ENCODE peak calls at places on chromosomes 16 and 17, in seven cellular contexts. F is dorsolateral prefrontal cortex, P is ascending aorta, N is tibial artery, S is esophagus muscularis mucosa, Q is foreskin fibroblast, X is GM06990. V is an unnamed sample.

GRCh38 chr16:82848013-82848412 is 221.2 kb downstream of the CDH13 start:
- DNase-seq in N (no peak), S (no peak), Q (no peak), F (no peak), X (no peak), P (no peak), V (no peak)

GRCh38 chr17:27956601-27957445 is 63.7 kb upstream of the LYRM9 start:
- DNase-seq in Q (no peak), X (no peak), N (no peak), S (no peak), F (peak), P (no peak), V (no peak)

GRCh38 chr16:76157629-76158028 is 119.6 kb upstream of the CNTNAP4 start:
- DNase-seq in S (no peak), X (no peak), P (no peak), Q (no peak), F (no peak), N (no peak), V (no peak)

GRCh38 chr16:87682852-87683399 is 80.6 kb downstream of the JPH3 start:
- DNase-seq in S (no peak), N (no peak), Q (no peak), P (no peak), F (no peak), X (no peak), V (no peak)

GRCh38 chr16:58614212-58614611 is 15.4 kb downstream of the CNOT1 start:
- DNase-seq in X (no peak), S (no peak), F (no peak), P (no peak), Q (peak), N (no peak), V (peak)

GRCh38 chr16:72317378-72317777 is 145.4 kb upstream of the PMFBP1 start:
- DNase-seq in N (no peak), P (no peak), Q (peak), X (no peak), F (no peak), S (no peak), V (peak)

GRCh38 chr17:49996495-49997255 is 1.7 kb upstream of the DLX3 start:
- DNase-seq in X (peak), S (no peak), F (peak), P (no peak), N (no peak), Q (no peak), V (peak)

GRCh38 chr17:4635823-4636375 is 5.6 kb downstream of the ALOX15 start:
- DNase-seq in P (peak), N (no peak), F (no peak), S (no peak), X (peak), Q (no peak), V (no peak)

GRCh38 chr17:62791235-62792121 is 16.6 kb downstream of the MARCHF10 start:
- DNase-seq in X (no peak), Q (peak), N (no peak), F (no peak), S (no peak), P (peak), V (peak)

GRCh38 chr17:78174332-78174869 is 6.0 kb downstream of the SYNGR2 start:
- DNase-seq in P (peak), Q (no peak), S (peak), F (peak), N (peak), X (no peak), V (no peak)

GRCh38 chr17:77453613-77454559 is 313.1 kb downstream of the SEC14L1 start:
- DNase-seq in P (peak), F (no peak), N (no peak), X (peak), Q (no peak), S (no peak), V (peak)

GRCh38 chr17:30234954-30235353 is 543 bp downstream of the SLC6A4 start:
- DNase-seq in N (no peak), X (peak), S (no peak), P (peak), Q (no peak), F (no peak), V (no peak)

GRCh38 chr17:66829883-66830282 is 5.0 kb upstream of the CACNG5 start:
- DNase-seq in S (no peak), N (no peak), Q (no peak), P (no peak), F (no peak), X (no peak), V (no peak)

GRCh38 chr17:67164298-67164697 is 80.7 kb downstream of the HELZ start:
- DNase-seq in P (no peak), S (no peak), X (no peak), Q (no peak), N (no peak), F (no peak), V (no peak)

GRCh38 chr17:45230410-45230786 is 8.7 kb downstream of the FMNL1 start:
- DNase-seq in S (no peak), Q (no peak), X (no peak), F (no peak), N (no peak), P (no peak), V (no peak)

GRCh38 chr17:3667366-3668278 is 756 bp downstream of the TAX1BP3 start:
- DNase-seq in N (peak), Q (peak), P (peak), X (no peak), F (peak), S (peak), V (peak)

GRCh38 chr17:63826468-63827001 is 696 bp upstream of the PSMC5 start:
- DNase-seq in F (no peak), N (no peak), Q (no peak), S (no peak), X (peak), P (peak), V (no peak)

GRCh38 chr17:62653002-62653830 is 25.7 kb downstream of the MRC2 start:
- DNase-seq in P (peak), S (no peak), F (no peak), X (peak), N (peak), Q (peak), V (peak)

GRCh38 chr16:53417011-53417410 is 17.3 kb upstream of the RBL2 start:
- DNase-seq in X (no peak), F (no peak), P (no peak), S (no peak), N (no peak), Q (no peak), V (peak)

GRCh38 chr16:70428178-70428998 is 10.5 kb downstream of the ST3GAL2 start:
- DNase-seq in N (peak), F (peak), S (peak), X (peak), Q (peak), P (peak), V (peak)

GRCh38 chr16:77344306-77344705 is 90.5 kb downstream of the ADAMTS18 start:
- DNase-seq in P (no peak), F (no peak), Q (no peak), X (no peak), S (no peak), N (no peak), V (no peak)

GRCh38 chr17:79788455-79788854 is 8.4 kb downstream of the CBX8 start:
- DNase-seq in S (no peak), Q (no peak), F (no peak), N (no peak), X (no peak), P (no peak), V (no peak)

GRCh38 chr17:79788989-79789942 is 7.6 kb downstream of the CBX8 start:
- DNase-seq in F (no peak), S (no peak), P (no peak), N (no peak), X (no peak), Q (no peak), V (no peak)

GRCh38 chr17:79791354-79792123 is 5.3 kb downstream of the CBX8 start:
- DNase-seq in Q (no peak), P (no peak), S (no peak), N (no peak), F (no peak), X (no peak), V (no peak)

GRCh38 chr17:79790805-79791353 is 6.0 kb downstream of the CBX8 start:
- DNase-seq in X (no peak), P (no peak), F (no peak), N (no peak), Q (no peak), S (no peak), V (no peak)

GRCh38 chr17:79789943-79790804 is 6.7 kb downstream of the CBX8 start:
- DNase-seq in F (no peak), N (no peak), S (no peak), X (peak), Q (no peak), P (no peak), V (no peak)
- TF ChIP-seq CTCF in F (peak), N (peak), S (peak), X (peak), Q (peak), P (peak), V (peak)

DNA sequence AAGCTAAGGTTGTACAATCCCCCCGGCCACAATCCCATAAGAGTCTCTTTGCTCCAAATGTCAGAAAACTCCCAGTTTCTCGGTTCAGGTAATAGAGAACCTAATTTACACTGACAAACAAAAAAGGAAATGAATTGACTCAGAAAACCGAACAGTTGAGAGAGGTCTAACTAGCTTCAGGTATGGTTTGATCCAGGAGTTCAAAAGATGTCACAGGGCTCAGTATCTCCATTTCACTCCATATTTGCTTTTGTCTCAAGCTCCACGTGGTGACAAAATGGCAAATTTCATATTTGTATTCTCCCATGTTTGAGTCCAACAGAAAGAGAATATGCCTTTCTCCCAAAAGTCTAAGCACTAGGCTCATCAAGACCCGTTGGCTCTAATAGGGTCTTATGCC is 117.4 kb downstream of the AXIN2 start:
- DNase-seq in N (no peak), X (no peak), F (no peak), S (no peak), P (no peak), Q (no peak), V (no peak)
- H3K4me3 ChIP-seq in N (no peak), X (no peak), F (no peak), S (no peak), P (no peak), Q (no peak), V (no peak)

DNA sequence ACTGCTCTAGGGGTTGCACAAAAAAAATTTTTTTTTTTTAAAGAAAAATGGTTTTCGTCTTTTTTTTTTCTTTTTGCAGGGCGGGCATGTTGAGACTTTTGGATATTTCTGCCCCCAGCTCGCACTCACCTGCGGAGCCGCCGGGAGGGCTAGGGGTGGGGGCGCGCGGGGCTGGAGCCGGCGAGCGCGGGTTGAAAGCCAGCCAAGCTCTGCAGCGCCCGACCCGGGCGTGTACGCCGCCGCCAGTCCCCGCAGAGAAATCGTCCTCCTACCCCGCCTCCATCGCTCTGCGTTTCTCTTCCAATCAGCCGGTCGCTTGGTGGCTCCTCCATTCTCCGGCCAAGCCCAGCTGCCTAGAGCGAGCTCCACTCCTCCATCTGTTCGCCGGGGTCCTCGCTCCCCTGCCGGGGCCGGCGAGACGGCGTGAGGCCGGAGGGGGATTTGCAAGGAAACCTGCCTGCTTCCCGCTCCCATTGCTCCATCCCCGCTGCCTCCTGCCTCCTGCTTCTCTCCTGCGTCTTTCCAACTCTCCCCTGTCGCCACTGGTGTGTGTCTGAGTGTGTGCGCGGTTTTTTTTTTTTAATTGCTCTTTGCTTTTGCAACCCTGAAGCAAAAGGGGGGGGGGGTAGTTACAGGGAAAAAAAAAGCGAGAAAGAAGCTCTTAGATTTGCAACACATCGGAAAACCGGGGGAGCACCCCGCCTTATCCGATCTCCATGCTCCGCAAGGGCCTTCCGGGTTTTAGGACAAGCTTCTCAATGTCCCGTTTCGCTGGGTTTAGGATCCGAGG is 1.8 kb upstream of the UBTF start:
- DNase-seq in N (peak), X (peak), S (peak), F (peak), P (peak), Q (peak), V (peak)
- TF ChIP-seq CTCF in N (no peak), X (peak), S (no peak), F (no peak), P (no peak), Q (no peak), V (no peak)

GRCh38 chr16:67429799-67430503 is 970 bp upstream of the HSD11B2 start:
- DNase-seq in F (no peak), S (no peak), N (no peak), P (no peak), Q (no peak), X (no peak), V (no peak)
- H3K4me3 ChIP-seq in F (peak), S (peak), N (peak), P (peak), Q (peak), X (no peak), V (peak)

DNA sequence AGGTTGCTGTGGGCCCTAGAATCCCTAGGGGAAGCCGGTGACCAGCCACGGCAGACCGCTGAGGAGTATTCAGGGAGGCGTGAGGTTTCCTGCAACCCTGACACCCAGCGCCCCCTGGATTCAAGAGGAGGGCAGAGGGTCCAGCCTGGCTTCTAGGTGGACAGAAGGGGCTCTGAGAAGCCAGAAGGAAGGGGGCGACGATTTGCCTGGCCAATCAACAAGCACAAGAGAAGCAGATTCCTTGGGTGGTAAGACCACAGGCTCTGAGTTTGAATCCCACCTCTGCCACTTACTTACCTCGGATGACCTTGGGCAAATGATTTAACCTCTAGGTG is 10.4 kb upstream of the GINS2 start:
- DNase-seq in N (no peak), P (no peak), X (no peak), F (no peak), Q (no peak), S (no peak), V (no peak)
- TF ChIP-seq CTCF in N (no peak), P (no peak), X (no peak), F (no peak), Q (no peak), S (no peak), V (no peak)

DNA sequence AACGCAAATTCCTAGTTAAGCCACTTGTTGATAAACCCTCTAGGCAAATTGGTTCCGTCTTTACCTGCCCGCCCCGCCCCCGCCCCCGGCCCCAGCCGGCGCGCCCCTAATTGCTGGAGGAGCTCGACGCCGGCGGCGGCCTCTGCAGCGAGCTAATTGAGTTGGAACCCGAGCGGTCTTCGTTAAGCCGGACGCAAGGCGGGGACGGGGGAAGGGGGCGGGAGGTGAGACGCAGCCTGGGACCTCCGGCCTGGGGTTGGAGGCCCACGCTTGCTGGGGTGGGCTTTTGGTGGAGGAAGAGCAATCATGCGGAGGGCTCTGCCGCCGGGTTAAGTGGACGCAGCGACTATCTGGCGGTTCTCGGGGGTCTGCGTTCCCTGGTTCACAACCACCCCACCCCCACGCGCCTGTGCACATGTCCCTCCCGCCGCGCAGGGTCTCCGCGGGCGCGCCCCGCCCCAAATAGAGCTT is 12.7 kb upstream of the FOXF1 start:
- DNase-seq in F (no peak), X (no peak), N (no peak), S (no peak), P (no peak), Q (no peak), V (no peak)
- H3K4me3 ChIP-seq in F (no peak), X (no peak), N (no peak), S (peak), P (no peak), Q (no peak), V (peak)

DNA sequence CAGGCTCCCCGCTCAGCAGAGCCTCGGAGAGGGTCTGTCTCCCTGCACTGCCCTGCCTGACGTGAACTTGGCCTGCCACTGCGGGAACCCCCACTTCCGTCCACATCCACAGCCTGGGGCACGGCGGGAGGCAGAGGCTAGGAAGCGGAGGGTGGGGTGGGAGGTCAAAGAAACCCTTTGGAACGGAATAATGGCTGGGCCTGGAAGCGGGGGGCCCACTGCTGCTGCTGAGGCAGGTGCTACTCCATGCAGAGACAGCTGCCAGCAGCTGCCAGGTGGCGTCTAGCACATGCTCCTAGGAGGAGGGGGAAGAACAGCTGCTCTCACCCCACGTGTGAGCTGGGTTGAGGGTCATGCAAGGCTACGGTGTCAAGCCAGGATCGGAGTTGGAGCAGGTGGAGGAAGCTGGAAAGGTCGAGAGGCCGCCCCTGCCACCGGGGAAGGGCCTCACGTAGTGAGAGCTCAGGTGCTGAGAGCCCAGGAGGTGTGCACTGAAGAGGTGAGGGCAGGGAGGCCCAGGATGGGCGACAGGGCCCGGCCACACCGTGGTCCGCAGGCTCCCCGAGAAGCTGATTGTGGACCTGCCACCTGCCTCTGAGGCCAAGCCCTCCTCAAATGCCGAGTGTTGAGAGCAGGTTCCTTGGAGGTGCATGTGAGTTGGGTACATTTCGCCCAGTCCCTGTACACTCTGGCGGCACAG is 9.8 kb downstream of the FSCN2 start:
- DNase-seq in P (no peak), S (no peak), F (no peak), Q (no peak), N (no peak), X (no peak), V (no peak)
- TF ChIP-seq CTCF in P (no peak), S (no peak), F (no peak), Q (no peak), N (no peak), X (no peak), V (no peak)

GRCh38 chr16:5032748-5033167 is 977 bp downstream of the NAGPA start:
- DNase-seq in X (no peak), F (peak), S (no peak), P (no peak), N (no peak), Q (no peak), V (no peak)
- H3K4me3 ChIP-seq in X (peak), F (peak), S (peak), P (peak), N (peak), Q (peak), V (peak)

GRCh38 chr16:26731729-26732128 is 335.0 kb upstream of the C16orf82 start:
- DNase-seq in P (no peak), F (no peak), X (no peak), Q (no peak), S (no peak), N (no peak), V (no peak)

GRCh38 chr16:26729917-26730541 is 336.7 kb upstream of the C16orf82 start:
- DNase-seq in X (no peak), S (no peak), N (no peak), Q (no peak), P (no peak), F (peak), V (no peak)

GRCh38 chr16:26727801-26728200 is 338.9 kb upstream of the C16orf82 start:
- DNase-seq in F (no peak), Q (no peak), N (no peak), S (no peak), X (no peak), P (no peak), V (no peak)
- TF ChIP-seq CTCF in F (no peak), Q (no peak), N (no peak), S (no peak), X (no peak), P (no peak), V (no peak)

GRCh38 chr17:1474402-1475189 is 17.9 kb downstream of the MYO1C start:
- DNase-seq in Q (no peak), S (no peak), F (no peak), X (peak), N (no peak), P (no peak), V (no peak)

GRCh38 chr17:1471490-1471889 is 15.5 kb upstream of the CRK start:
- DNase-seq in X (no peak), Q (no peak), S (no peak), N (no peak), F (no peak), P (no peak), V (no peak)

GRCh38 chr17:1471931-1472727 is 16.1 kb upstream of the CRK start:
- DNase-seq in N (no peak), P (no peak), F (no peak), S (no peak), X (no peak), Q (no peak), V (no peak)

GRCh38 chr17:1473841-1474240 is 17.8 kb upstream of the CRK start:
- DNase-seq in P (no peak), S (no peak), F (peak), X (no peak), Q (no peak), N (no peak), V (no peak)

DNA sequence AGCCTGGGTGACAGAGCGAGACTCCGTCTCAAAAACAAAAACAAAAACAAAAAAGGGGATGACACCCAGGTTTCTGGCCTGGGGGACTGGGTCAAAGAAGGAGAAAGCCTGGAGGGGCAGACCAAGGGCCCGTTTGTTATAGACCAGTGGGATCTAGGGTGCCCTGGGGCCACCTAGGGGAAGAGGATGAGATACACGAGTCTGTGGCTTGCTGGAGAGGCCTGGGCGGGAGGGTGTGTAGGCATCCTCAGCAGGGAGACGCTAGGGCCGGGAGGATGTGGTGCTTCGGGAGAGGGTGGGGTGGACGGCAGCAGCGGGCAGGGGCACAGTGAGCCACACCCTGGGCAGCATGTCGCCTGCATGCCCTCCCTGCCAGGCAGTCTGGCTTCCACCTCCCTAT is 17.1 kb upstream of the CRK start:
- DNase-seq in X (no peak), Q (no peak), S (no peak), N (no peak), P (no peak), F (no peak), V (no peak)
- H3K4me3 ChIP-seq in X (no peak), Q (no peak), S (no peak), N (no peak), P (no peak), F (no peak), V (no peak)